ENCODE peak calls at places on chromosome 21, in eight cellular contexts. One of them, this sample, is unnamed.

GRCh38 chr21:31888936-31889371 is 16.1 kb downstream of the HUNK start:
- DNase-seq in left ventricle myocardium inferior: no peak
- DNase-seq in fibroblast of mammary gland: no peak
- DNase-seq in type B pancreatic cell: no peak
- DNase-seq in mammary epithelial cell: no peak
- DNase-seq in CD8-positive, alpha-beta T cell: no peak
- DNase-seq in foreskin keratinocyte: peak; percentile 65
- DNase-seq in OCI-LY7: no peak
- DNase-seq in this sample: no peak

GRCh38 chr21:37338671-37339526 is 27.7 kb upstream of the DYRK1A start:
- DNase-seq in type B pancreatic cell: no peak
- DNase-seq in left ventricle myocardium inferior: peak; percentile 42
- DNase-seq in foreskin keratinocyte: peak; percentile 97
- DNase-seq in fibroblast of mammary gland: peak; percentile 89
- DNase-seq in OCI-LY7: no peak
- DNase-seq in CD8-positive, alpha-beta T cell: no peak
- DNase-seq in mammary epithelial cell: peak; percentile 89
- DNase-seq in this sample: no peak

GRCh38 chr21:14584357-14585095 is 38.4 kb upstream of the SAMSN1 start:
- DNase-seq in OCI-LY7: no peak
- DNase-seq in mammary epithelial cell: no peak
- DNase-seq in left ventricle myocardium inferior: no peak
- DNase-seq in foreskin keratinocyte: peak; percentile 3
- DNase-seq in fibroblast of mammary gland: no peak
- DNase-seq in type B pancreatic cell: no peak
- DNase-seq in CD8-positive, alpha-beta T cell: no peak
- DNase-seq in this sample: no peak

GRCh38 chr21:46643379-46644177 is 8.1 kb downstream of the PRMT2 start:
- DNase-seq in OCI-LY7: no peak
- DNase-seq in left ventricle myocardium inferior: no peak
- DNase-seq in foreskin keratinocyte: no peak
- DNase-seq in type B pancreatic cell: no peak
- DNase-seq in CD8-positive, alpha-beta T cell: no peak
- DNase-seq in fibroblast of mammary gland: no peak
- DNase-seq in mammary epithelial cell: no peak
- DNase-seq in this sample: no peak

GRCh38 chr21:43613755-43614638 is 45.3 kb downstream of the HSF2BP start:
- DNase-seq in left ventricle myocardium inferior: no peak
- DNase-seq in CD8-positive, alpha-beta T cell: no peak
- DNase-seq in foreskin keratinocyte: no peak
- DNase-seq in mammary epithelial cell: no peak
- DNase-seq in fibroblast of mammary gland: peak; percentile 62
- DNase-seq in type B pancreatic cell: no peak
- DNase-seq in OCI-LY7: no peak
- DNase-seq in this sample: no peak

GRCh38 chr21:32278068-32278467 is 781 bp downstream of the MIS18A start:
- DNase-seq in OCI-LY7: peak; percentile 51
- DNase-seq in CD8-positive, alpha-beta T cell: no peak
- DNase-seq in fibroblast of mammary gland: peak; percentile 21
- DNase-seq in type B pancreatic cell: no peak
- DNase-seq in foreskin keratinocyte: no peak
- DNase-seq in mammary epithelial cell: no peak
- DNase-seq in left ventricle myocardium inferior: no peak
- DNase-seq in this sample: no peak

GRCh38 chr21:33847586-33848251 is 67.9 kb downstream of the ATP5PO start:
- DNase-seq in type B pancreatic cell: no peak
- DNase-seq in fibroblast of mammary gland: no peak
- DNase-seq in foreskin keratinocyte: no peak
- DNase-seq in mammary epithelial cell: no peak
- DNase-seq in OCI-LY7: no peak
- DNase-seq in left ventricle myocardium inferior: no peak
- DNase-seq in CD8-positive, alpha-beta T cell: no peak
- DNase-seq in this sample: no peak

GRCh38 chr21:36229181-36229580 is 72.6 kb downstream of the DOP1B start:
- DNase-seq in foreskin keratinocyte: peak; percentile 80
- DNase-seq in fibroblast of mammary gland: no peak
- DNase-seq in left ventricle myocardium inferior: no peak
- DNase-seq in OCI-LY7: no peak
- DNase-seq in CD8-positive, alpha-beta T cell: no peak
- DNase-seq in type B pancreatic cell: no peak
- DNase-seq in mammary epithelial cell: peak; percentile 80
- DNase-seq in this sample: no peak

GRCh38 chr21:34761758-34762330 is 93.0 kb downstream of the CLIC6 start:
- DNase-seq in mammary epithelial cell: no peak
- DNase-seq in foreskin keratinocyte: peak; percentile 59
- DNase-seq in CD8-positive, alpha-beta T cell: no peak
- DNase-seq in type B pancreatic cell: no peak
- DNase-seq in left ventricle myocardium inferior: no peak
- DNase-seq in fibroblast of mammary gland: peak; percentile 28
- DNase-seq in OCI-LY7: no peak
- DNase-seq in this sample: no peak

GRCh38 chr21:43903451-43904091 is 38.5 kb downstream of the AGPAT3 start:
- DNase-seq in OCI-LY7: no peak
- DNase-seq in foreskin keratinocyte: no peak
- DNase-seq in left ventricle myocardium inferior: peak; percentile 52
- DNase-seq in mammary epithelial cell: no peak
- DNase-seq in CD8-positive, alpha-beta T cell: no peak
- DNase-seq in fibroblast of mammary gland: no peak
- DNase-seq in type B pancreatic cell: no peak
- DNase-seq in this sample: no peak

GRCh38 chr21:31426235-31426797 is 82.3 kb upstream of the TIAM1 start:
- DNase-seq in fibroblast of mammary gland: no peak
- DNase-seq in left ventricle myocardium inferior: no peak
- DNase-seq in OCI-LY7: no peak
- DNase-seq in foreskin keratinocyte: no peak
- DNase-seq in type B pancreatic cell: no peak
- DNase-seq in CD8-positive, alpha-beta T cell: no peak
- DNase-seq in mammary epithelial cell: no peak
- DNase-seq in this sample: no peak

GRCh38 chr21:34333150-34333739 is 30.6 kb upstream of the KCNE2 start:
- DNase-seq in OCI-LY7: no peak
- DNase-seq in left ventricle myocardium inferior: no peak
- DNase-seq in mammary epithelial cell: peak; percentile 17
- DNase-seq in foreskin keratinocyte: no peak
- DNase-seq in CD8-positive, alpha-beta T cell: no peak
- DNase-seq in fibroblast of mammary gland: no peak
- DNase-seq in type B pancreatic cell: no peak
- DNase-seq in this sample: no peak

GRCh38 chr21:41659791-41660560 is 106.9 kb downstream of the RIPK4 start:
- DNase-seq in CD8-positive, alpha-beta T cell: no peak
- DNase-seq in left ventricle myocardium inferior: no peak
- DNase-seq in OCI-LY7: no peak
- DNase-seq in fibroblast of mammary gland: peak; percentile 81
- DNase-seq in type B pancreatic cell: no peak
- DNase-seq in mammary epithelial cell: no peak
- DNase-seq in foreskin keratinocyte: no peak
- DNase-seq in this sample: no peak
- TF ChIP-seq CTCF in CD8-positive, alpha-beta T cell: no peak
- TF ChIP-seq CTCF in left ventricle myocardium inferior: no peak
- TF ChIP-seq CTCF in OCI-LY7: no peak
- TF ChIP-seq CTCF in fibroblast of mammary gland: peak; percentile 44
- TF ChIP-seq CTCF in type B pancreatic cell: peak; percentile 17
- TF ChIP-seq CTCF in mammary epithelial cell: no peak
- TF ChIP-seq CTCF in foreskin keratinocyte: no peak
- TF ChIP-seq CTCF in this sample: no peak

GRCh38 chr21:28269173-28269572 is 723.5 kb downstream of the LTN1 start:
- DNase-seq in CD8-positive, alpha-beta T cell: no peak
- DNase-seq in OCI-LY7: no peak
- DNase-seq in left ventricle myocardium inferior: no peak
- DNase-seq in fibroblast of mammary gland: no peak
- DNase-seq in foreskin keratinocyte: no peak
- DNase-seq in type B pancreatic cell: no peak
- DNase-seq in mammary epithelial cell: no peak
- DNase-seq in this sample: no peak

GRCh38 chr21:28267449-28267848 is 725.2 kb downstream of the LTN1 start:
- DNase-seq in type B pancreatic cell: no peak
- DNase-seq in fibroblast of mammary gland: no peak
- DNase-seq in CD8-positive, alpha-beta T cell: no peak
- DNase-seq in OCI-LY7: no peak
- DNase-seq in mammary epithelial cell: no peak
- DNase-seq in foreskin keratinocyte: no peak
- DNase-seq in left ventricle myocardium inferior: no peak
- DNase-seq in this sample: no peak

GRCh38 chr21:28266061-28266460 is 726.6 kb downstream of the LTN1 start:
- DNase-seq in CD8-positive, alpha-beta T cell: no peak
- DNase-seq in foreskin keratinocyte: peak; percentile 18
- DNase-seq in type B pancreatic cell: no peak
- DNase-seq in fibroblast of mammary gland: no peak
- DNase-seq in OCI-LY7: no peak
- DNase-seq in left ventricle myocardium inferior: no peak
- DNase-seq in mammary epithelial cell: no peak
- DNase-seq in this sample: no peak

GRCh38 chr21:28272272-28272992 is 720.2 kb downstream of the LTN1 start:
- DNase-seq in type B pancreatic cell: no peak
- DNase-seq in CD8-positive, alpha-beta T cell: no peak
- DNase-seq in OCI-LY7: no peak
- DNase-seq in foreskin keratinocyte: no peak
- DNase-seq in left ventricle myocardium inferior: no peak
- DNase-seq in mammary epithelial cell: no peak
- DNase-seq in fibroblast of mammary gland: peak; percentile 31
- DNase-seq in this sample: no peak

DNA sequence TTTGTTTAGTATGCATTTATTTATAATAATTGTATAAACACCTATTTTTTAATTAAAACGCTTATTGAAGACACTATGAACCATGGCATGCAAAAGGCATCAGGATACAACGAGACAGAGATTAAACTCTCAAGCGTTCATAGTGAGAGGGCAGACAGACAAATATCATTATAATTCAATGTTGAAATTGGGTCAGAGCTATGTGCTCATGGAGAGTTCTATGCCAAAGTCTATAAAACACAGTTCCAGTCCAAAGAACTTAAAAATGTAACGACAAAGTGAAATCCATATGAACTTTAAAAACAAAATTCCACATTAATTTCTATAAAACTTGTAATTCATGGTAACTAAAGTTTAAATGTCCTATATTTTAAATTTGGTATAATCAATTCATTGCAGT is 724.0 kb downstream of the LTN1 start:
- DNase-seq in CD8-positive, alpha-beta T cell: no peak
- DNase-seq in fibroblast of mammary gland: no peak
- DNase-seq in OCI-LY7: no peak
- DNase-seq in mammary epithelial cell: no peak
- DNase-seq in left ventricle myocardium inferior: no peak
- DNase-seq in foreskin keratinocyte: no peak
- DNase-seq in type B pancreatic cell: no peak
- DNase-seq in this sample: no peak
- TF ChIP-seq CTCF in CD8-positive, alpha-beta T cell: no peak
- TF ChIP-seq CTCF in fibroblast of mammary gland: no peak
- TF ChIP-seq CTCF in OCI-LY7: no peak
- TF ChIP-seq CTCF in mammary epithelial cell: no peak
- TF ChIP-seq CTCF in left ventricle myocardium inferior: no peak
- TF ChIP-seq CTCF in foreskin keratinocyte: no peak
- TF ChIP-seq CTCF in type B pancreatic cell: no peak
- TF ChIP-seq CTCF in this sample: no peak

GRCh38 chr21:44907225-44907965 is 13.3 kb downstream of the ITGB2 start:
- DNase-seq in mammary epithelial cell: no peak
- DNase-seq in left ventricle myocardium inferior: no peak
- DNase-seq in fibroblast of mammary gland: no peak
- DNase-seq in type B pancreatic cell: no peak
- DNase-seq in OCI-LY7: no peak
- DNase-seq in foreskin keratinocyte: no peak
- DNase-seq in CD8-positive, alpha-beta T cell: no peak
- DNase-seq in this sample: no peak
- TF ChIP-seq CTCF in mammary epithelial cell: no peak
- TF ChIP-seq CTCF in left ventricle myocardium inferior: no peak
- TF ChIP-seq CTCF in fibroblast of mammary gland: no peak
- TF ChIP-seq CTCF in type B pancreatic cell: no peak
- TF ChIP-seq CTCF in OCI-LY7: no peak
- TF ChIP-seq CTCF in foreskin keratinocyte: no peak
- TF ChIP-seq CTCF in CD8-positive, alpha-beta T cell: no peak
- TF ChIP-seq CTCF in this sample: no peak

DNA sequence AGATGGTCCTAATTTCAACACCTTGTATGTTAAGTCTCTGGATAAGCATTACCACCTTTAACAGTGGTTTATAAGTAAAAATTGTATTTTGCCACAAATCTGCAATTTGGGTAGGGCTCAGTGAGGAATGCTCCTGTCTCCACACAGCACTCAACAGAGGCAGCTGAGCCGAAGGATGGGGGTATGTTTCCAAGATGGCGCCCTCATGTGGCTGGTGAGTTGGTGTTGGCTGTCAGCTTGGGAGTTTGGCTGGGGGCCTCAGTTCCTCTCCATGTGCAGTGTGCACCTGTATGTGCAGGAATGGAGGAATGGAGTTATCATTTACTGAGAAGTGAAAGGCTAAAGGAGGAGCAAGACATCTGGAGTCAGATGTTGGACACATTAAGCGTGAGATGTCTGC is 136.8 kb downstream of the GABPA start:
- DNase-seq in type B pancreatic cell: no peak
- DNase-seq in fibroblast of mammary gland: no peak
- DNase-seq in left ventricle myocardium inferior: no peak
- DNase-seq in OCI-LY7: peak; percentile 2
- DNase-seq in CD8-positive, alpha-beta T cell: no peak
- DNase-seq in foreskin keratinocyte: no peak
- DNase-seq in mammary epithelial cell: no peak
- DNase-seq in this sample: no peak
- TF ChIP-seq CTCF in type B pancreatic cell: peak; percentile 13
- TF ChIP-seq CTCF in fibroblast of mammary gland: no peak
- TF ChIP-seq CTCF in left ventricle myocardium inferior: no peak
- TF ChIP-seq CTCF in OCI-LY7: peak; percentile 45
- TF ChIP-seq CTCF in CD8-positive, alpha-beta T cell: no peak
- TF ChIP-seq CTCF in foreskin keratinocyte: peak; percentile 44
- TF ChIP-seq CTCF in mammary epithelial cell: peak; percentile 15
- TF ChIP-seq CTCF in this sample: no peak